ENCODE peak calls at places on chromosomes 7 and 10, in nine cellular contexts. I is pancreas; H is nephron progenitor cell; Z is posterior vena cava; C is NCI-H774; L is stimulated activated naive CD8-positive, alpha-beta T cell treated with anti-CD3 and anti-CD28 coated beads, Interleukin-15, amount 100 ng/mL, for 72 hours; M is stimulated activated CD8-positive, alpha-beta memory T cell treated with anti-CD3 and anti-CD28 coated beads, Interleukin-4, amount 100 ng/mL, for 1 hour; T is lower leg skin; J is suprapubic skin. O is an unnamed sample.

GRCh38 chr7:134448359-134449229 is 10.3 kb downstream of the AKR1B1 start:
- DNase-seq in M (no peak), C (no peak), T (no peak), I (no peak), H (no peak), Z (no peak), L (no peak), J (no peak), O (no peak)

GRCh38 chr10:90675621-90676020 is 182.2 kb downstream of the HTR7 start:
- DNase-seq in J (no peak), T (no peak), H (no peak), Z (no peak), M (no peak), L (no peak), C (no peak), I (no peak), O (no peak)

GRCh38 chr10:103445767-103446567 is 6.2 kb downstream of the CALHM2 start:
- DNase-seq in H (no peak), C (no peak), J (peak), T (peak), L (no peak), Z (peak), M (no peak), I (no peak), O (peak)

GRCh38 chr10:131722121-131722520 is 178.7 kb upstream of the PPP2R2D start:
- DNase-seq in Z (peak), L (no peak), I (no peak), T (no peak), M (no peak), J (peak), C (no peak), H (no peak), O (no peak)

GRCh38 chr7:113636727-113637421 is 281.9 kb downstream of the PPP1R3A start:
- DNase-seq in Z (no peak), C (no peak), L (no peak), J (no peak), T (no peak), I (no peak), M (no peak), H (no peak), O (no peak)

GRCh38 chr7:113652501-113652900 is 266.3 kb downstream of the PPP1R3A start:
- DNase-seq in J (no peak), T (no peak), Z (no peak), L (no peak), H (no peak), C (no peak), M (no peak), I (no peak), O (no peak)

GRCh38 chr7:94741179-94741578 is 85.2 kb upstream of the SGCE start:
- DNase-seq in L (no peak), M (no peak), J (no peak), C (no peak), Z (no peak), T (no peak), I (no peak), H (no peak), O (no peak)

GRCh38 chr10:99859585-99859984 is 77.1 kb downstream of the ABCC2 start:
- DNase-seq in J (no peak), T (no peak), C (no peak), H (no peak), L (peak), Z (no peak), M (no peak), I (no peak), O (peak)

GRCh38 chr7:31958216-31958615 is 112.0 kb downstream of the PDE1C start:
- DNase-seq in T (no peak), I (no peak), C (no peak), J (no peak), L (no peak), H (no peak), Z (no peak), M (no peak), O (no peak)

O was measured in mucosa of descending colon.